ENCODE peak calls at places on chromosomes 11 and 22, in five cellular contexts. R is adipocyte; T is activated CD4-positive, alpha-beta T cell treated with anti-CD3 and anti-CD28 coated beads, Interleukin-2, amount 10 ng/mL, durations not matched to agents 7 days and 5 days; P is mesenchymal stem cell; Q is activated CD4-positive, CD25-positive, alpha-beta regulatory T cell. Y is an unnamed sample.

GRCh38 chr22:43092085-43092484 is 2.9 kb upstream of the TTLL1 start:
- DNase-seq in P (no peak), T (no peak), R (no peak), Q (no peak), Y (no peak)

GRCh38 chr11:132658004-132658403 is 874.3 kb downstream of the OPCML start:
- DNase-seq in R (no peak), T (no peak), Q (no peak), P (no peak), Y (no peak)

GRCh38 chr22:44098021-44098739 is 74.1 kb downstream of the PARVB start:
- DNase-seq in P (no peak), Q (no peak), T (no peak), R (no peak), Y (no peak)

GRCh38 chr11:10540546-10540914 is 457 bp downstream of the RNF141 start:
- DNase-seq in P (no peak), Q (no peak), T (no peak), R (peak; percentile 71), Y (peak; percentile 12)

GRCh38 chr11:42465613-42466012 is 846.2 kb upstream of the API5 start:
- DNase-seq in Q (no peak), R (no peak), T (no peak), P (no peak), Y (no peak)

GRCh38 chr11:110716361-110716760 is 4.1 kb upstream of the ARHGAP20 start:
- DNase-seq in T (no peak), P (peak; percentile 31), R (peak; percentile 60), Q (no peak), Y (peak; percentile 63)

GRCh38 chr11:6320411-6321207 is at the start of gene CAVIN3:
- DNase-seq in Q (peak; percentile 41), T (peak; percentile 65), P (peak; percentile 94), R (peak; percentile 92), Y (peak; percentile 88)

GRCh38 chr11:106463154-106463553 is 385.7 kb downstream of the AASDHPPT start:
- DNase-seq in R (no peak), P (no peak), T (no peak), Q (no peak), Y (no peak)

GRCh38 chr11:116610190-116610589 is 162.6 kb downstream of the BUD13 start:
- DNase-seq in P (no peak), R (no peak), Q (no peak), T (no peak), Y (no peak)

GRCh38 chr22:29012923-29013322 is 48.7 kb downstream of the C22orf31 start:
- DNase-seq in T (no peak), P (no peak), R (no peak), Q (no peak), Y (no peak)

GRCh38 chr11:114315749-114316368 is 19.7 kb downstream of the NNMT start:
- DNase-seq in T (no peak), Q (no peak), R (no peak), P (peak; percentile 79), Y (peak; percentile 49)